ENCODE peak calls at places on chromosomes 13 and 19, in five cellular contexts. D is H1; L is skeletal muscle cell; U is left ventricle myocardium superior; I is stimulated activated CD4-positive, alpha-beta T cell treated with anti-CD3 and anti-CD28 coated beads, Interleukin-4, amount 100 ng/mL, for 1 hour. Y is an unnamed sample.

GRCh38 chr19:1434040-1434366 is 4.2 kb upstream of the RPS15 start:
- DNase-seq in D (no peak), L (no peak), U (no peak), I (no peak), Y (no peak)

GRCh38 chr19:1663854-1664253 is 11.4 kb upstream of the TCF3 start:
- DNase-seq in D (no peak), L (no peak), U (no peak), I (peak; percentile 48), Y (no peak)

GRCh38 chr19:15373644-15374043 is 5.9 kb downstream of the AKAP8 start:
- DNase-seq in D (no peak), L (no peak), U (peak; percentile 31), I (no peak), Y (no peak)

GRCh38 chr13:27384285-27384684 is 40.1 kb upstream of the GTF3A start:
- DNase-seq in D (no peak), L (no peak), U (no peak), I (no peak), Y (no peak)

GRCh38 chr19:38049105-38049649 is 142.2 kb downstream of the SIPA1L3 start:
- DNase-seq in D (no peak), L (no peak), U (no peak), I (peak; percentile 52), Y (peak; percentile 83)

GRCh38 chr13:45441633-45442032 is 23.1 kb upstream of the COG3 start:
- DNase-seq in D (no peak), L (no peak), U (no peak), I (no peak), Y (peak; percentile 18)

GRCh38 chr19:658916-659839 is 3.8 kb downstream of the RNF126 start:
- DNase-seq in D (no peak), L (no peak), U (peak; percentile 79), I (no peak), Y (no peak)

GRCh38 chr13:33728271-33729037 is 89.5 kb upstream of the RFC3 start:
- DNase-seq in D (no peak), L (no peak), U (peak; percentile 65), I (no peak), Y (no peak)

GRCh38 chr13:44573790-44574465 is 2.2 kb downstream of the TSC22D1 start:
- DNase-seq in D (no peak), L (peak; percentile 13), U (no peak), I (no peak), Y (no peak)

GRCh38 chr19:17450264-17451075 is 2.0 kb upstream of the TMEM221 start:
- DNase-seq in D (no peak), L (no peak), U (no peak), I (peak; percentile 45), Y (peak; percentile 11)

GRCh38 chr19:43290568-43291359 is 21.4 kb upstream of the PSG9 start:
- DNase-seq in D (peak; percentile 45), L (no peak), U (no peak), I (peak; percentile 18), Y (no peak)

GRCh38 chr19:46080561-46080960 is 39.8 kb upstream of the IGFL4 start:
- DNase-seq in D (no peak), L (peak; percentile 77), U (no peak), I (no peak), Y (no peak)

GRCh38 chr13:65677906-65678305 is 1552.2 kb downstream of the PCDH9 start:
- DNase-seq in D (no peak), L (peak; percentile 15), U (no peak), I (no peak), Y (no peak)

GRCh38 chr13:113448545-113448884 is 4.8 kb downstream of the ADPRHL1 start:
- DNase-seq in D (no peak), L (no peak), U (peak; percentile 88), I (no peak), Y (no peak)

GRCh38 chr13:46572758-46573384 is 19.9 kb downstream of the LRCH1 start:
- DNase-seq in D (no peak), L (no peak), U (no peak), I (no peak), Y (no peak)

GRCh38 chr13:75197803-75198202 is 284.2 kb downstream of the TBC1D4 start:
- DNase-seq in D (no peak), L (no peak), U (no peak), I (no peak), Y (no peak)

GRCh38 chr19:41434450-41434849 is 5.3 kb downstream of the DMAC2 start:
- DNase-seq in D (no peak), L (no peak), U (no peak), I (no peak), Y (no peak)

GRCh38 chr13:97749174-97749573 is 204.3 kb upstream of the IPO5 start:
- DNase-seq in D (no peak), L (no peak), U (no peak), I (no peak), Y (no peak)

GRCh38 chr19:46341937-46342336 is 5.0 kb upstream of the PPP5C start:
- DNase-seq in D (no peak), L (no peak), U (no peak), I (no peak), Y (no peak)

GRCh38 chr13:87259479-87260083 is 411.6 kb upstream of the SLITRK5 start:
- DNase-seq in D (no peak), L (no peak), U (no peak), I (no peak), Y (peak; percentile 2)

GRCh38 chr19:39847525-39847924 is 1.3 kb upstream of the FBL start:
- DNase-seq in D (no peak), L (no peak), U (no peak), I (no peak), Y (no peak)

GRCh38 chr13:26988059-26988769 is 183.4 kb downstream of the USP12 start:
- DNase-seq in D (no peak), L (no peak), U (no peak), I (no peak), Y (no peak)

GRCh38 chr13:109500146-109500773 is 286.1 kb downstream of the IRS2 start:
- DNase-seq in D (no peak), L (peak; percentile 25), U (no peak), I (no peak), Y (no peak)

GRCh38 chr19:7395360-7395781 is 46.6 kb downstream of the ARHGEF18 start:
- DNase-seq in D (peak; percentile 52), L (no peak), U (no peak), I (no peak), Y (no peak)

GRCh38 chr13:21812192-21812626 is 141.3 kb downstream of the FGF9 start:
- DNase-seq in D (no peak), L (no peak), U (no peak), I (no peak), Y (no peak)

GRCh38 chr13:91745962-91746361 is 347.5 kb downstream of the GPC5 start:
- DNase-seq in D (no peak), L (no peak), U (no peak), I (no peak), Y (no peak)

GRCh38 chr19:2333807-2334211 is 5.3 kb downstream of the SPPL2B start:
- DNase-seq in D (peak; percentile 51), L (no peak), U (no peak), I (no peak), Y (no peak)

GRCh38 chr13:77811981-77812380 is 106.7 kb downstream of the EDNRB start:
- DNase-seq in D (no peak), L (no peak), U (no peak), I (no peak), Y (no peak)

GRCh38 chr13:74768521-74769090 is 634.4 kb upstream of the KLF12 start:
- DNase-seq in D (no peak), L (no peak), U (no peak), I (no peak), Y (no peak)

GRCh38 chr19:12946092-12946845 is 607 bp downstream of the RAD23A start:
- DNase-seq in D (peak; percentile 89), L (peak; percentile 54), U (peak; percentile 84), I (peak; percentile 57), Y (no peak)

GRCh38 chr13:113832631-113833030 is 31.2 kb downstream of the GAS6 start:
- DNase-seq in D (no peak), L (no peak), U (no peak), I (no peak), Y (no peak)

GRCh38 chr19:44512326-44513298 is 12.3 kb upstream of the ZNF180 start:
- DNase-seq in D (peak; percentile 87), L (peak; percentile 8), U (no peak), I (peak; percentile 17), Y (no peak)

GRCh38 chr19:6988257-6988656 is 33.0 kb downstream of the MBD3L2B start:
- DNase-seq in D (no peak), L (no peak), U (no peak), I (no peak), Y (no peak)

GRCh38 chr19:1098177-1099051 is 3.2 kb upstream of the POLR2E start:
- DNase-seq in D (no peak), L (no peak), U (peak; percentile 33), I (no peak), Y (no peak)

Y was measured in Jurkat, Clone E6-1.